ENCODE peak calls at places on chromosomes 11 and 22, in ten cellular contexts. A is GM04503; L is stimulated activated CD8-positive, alpha-beta memory T cell treated with anti-CD3 and anti-CD28 coated beads, Interleukin-15, amount 100 ng/mL, for 1 hour; I is KG1; Z is activated CD4-positive, alpha-beta T cell treated with anti-CD3 and anti-CD28 coated beads, Interleukin-2, amount 10 ng/mL, durations not matched to agents 7 days and 5 days; Y is left ventricle myocardium inferior; P is GDM1; H is astrocyte of the spinal cord; W is T-helper 9 cell; C is kidney glomerular epithelial cell. T is an unnamed sample.
A peak's percentile ranks its signal among the peaks of the same experiment; 100 is the strongest.

GRCh38 chr11:75233688-75234295 is 6.8 kb upstream of the TPBGL start:
- DNase-seq in L (no peak), A (no peak), Y (no peak), W (no peak), P (no peak), H (peak; percentile 47), Z (peak; percentile 63), I (peak; percentile 46), C (peak; percentile 71), T (peak; percentile 61)

GRCh38 chr11:3845670-3846069 is 4.9 kb upstream of the RHOG start:
- DNase-seq in W (no peak), H (no peak), C (no peak), Z (no peak), L (no peak), A (no peak), Y (no peak), P (no peak), I (no peak), T (no peak)

GRCh38 chr11:118980191-118980881 is 8.8 kb downstream of the FOXR1 start:
- DNase-seq in I (no peak), P (no peak), Z (no peak), W (no peak), L (no peak), C (no peak), Y (peak; percentile 31), A (no peak), H (no peak), T (no peak)

GRCh38 chr11:2566223-2567025 is 121.6 kb downstream of the KCNQ1 start:
- DNase-seq in C (no peak), P (no peak), Y (peak; percentile 13), A (no peak), Z (no peak), I (no peak), W (no peak), H (no peak), L (no peak), T (no peak)

GRCh38 chr11:10581481-10582019 is 13.1 kb upstream of the LYVE1 start:
- DNase-seq in Z (no peak), C (no peak), H (no peak), A (no peak), P (peak; percentile 92), I (peak; percentile 71), W (no peak), L (no peak), Y (peak; percentile 35), T (no peak)

GRCh38 chr11:13289081-13289480 is 11.5 kb downstream of the BMAL1 start:
- DNase-seq in L (no peak), Y (no peak), H (peak; percentile 31), P (no peak), W (no peak), C (no peak), I (no peak), Z (no peak), A (no peak), T (peak; percentile 17)

GRCh38 chr22:28920757-28921584 is 37.6 kb downstream of the ZNRF3 start:
- DNase-seq in H (no peak), A (no peak), W (no peak), L (no peak), Z (no peak), I (no peak), C (no peak), Y (no peak), P (no peak), T (no peak)

GRCh38 chr22:29003975-29004646 is 57.5 kb downstream of the C22orf31 start:
- DNase-seq in I (no peak), Z (no peak), H (no peak), Y (no peak), P (no peak), W (no peak), A (no peak), C (no peak), L (no peak), T (no peak)

GRCh38 chr11:47216141-47216798 is 1.5 kb downstream of the DDB2 start:
- DNase-seq in Y (no peak), W (peak; percentile 15), C (peak; percentile 88), P (no peak), Z (peak; percentile 61), A (peak; percentile 77), L (peak; percentile 27), I (peak; percentile 56), H (peak; percentile 88), T (peak; percentile 81)

GRCh38 chr22:50342651-50343540 is at the start of gene PPP6R2:
- DNase-seq in H (peak; percentile 56), Y (peak; percentile 85), I (peak; percentile 57), Z (peak; percentile 84), L (peak; percentile 77), W (peak; percentile 91), A (no peak), C (peak; percentile 36), P (peak; percentile 69), T (peak; percentile 47)

GRCh38 chr11:34458566-34458965 is 19.8 kb downstream of the CAT start:
- DNase-seq in A (no peak), H (no peak), P (no peak), Y (no peak), Z (no peak), I (no peak), W (no peak), L (no peak), C (no peak), T (no peak)

GRCh38 chr11:124751741-124752470 is at the start of gene VSIG2:
- DNase-seq in A (no peak), C (no peak), I (no peak), Z (no peak), P (no peak), H (no peak), Y (no peak), L (no peak), W (no peak), T (no peak)

GRCh38 chr22:41311487-41311886 is 10.2 kb downstream of the ZC3H7B start:
- DNase-seq in W (no peak), Y (no peak), A (no peak), I (no peak), L (no peak), C (no peak), Z (no peak), H (no peak), P (no peak), T (no peak)

GRCh38 chr22:50190182-50190951 is 4.7 kb downstream of the TRABD start:
- DNase-seq in H (peak; percentile 55), P (peak; percentile 82), L (peak; percentile 47), Y (peak; percentile 84), I (peak; percentile 94), W (peak; percentile 69), A (no peak), C (peak; percentile 84), Z (peak; percentile 84), T (no peak)

GRCh38 chr22:49562685-49563249 is 264.9 kb downstream of the BRD1 start:
- DNase-seq in I (no peak), Z (no peak), H (no peak), A (no peak), P (no peak), L (no peak), C (no peak), Y (no peak), W (no peak), T (no peak)

GRCh38 chr11:8287297-8288070 is 23.8 kb upstream of the LMO1 start:
- DNase-seq in C (no peak), Z (no peak), W (no peak), A (no peak), Y (no peak), H (no peak), L (no peak), I (no peak), P (no peak), T (no peak)

GRCh38 chr11:72141066-72141465 is 5.5 kb downstream of the FOLR3 start:
- DNase-seq in I (no peak), Z (peak; percentile 22), H (peak; percentile 91), L (no peak), C (peak; percentile 55), A (peak; percentile 92), W (no peak), Y (no peak), P (peak; percentile 11), T (peak; percentile 83)

GRCh38 chr11:74559934-74560309 is 32.5 kb upstream of the POLD3 start:
- DNase-seq in W (no peak), I (no peak), H (no peak), Y (no peak), Z (no peak), P (no peak), A (no peak), C (peak; percentile 39), L (no peak), T (no peak)

GRCh38 chr11:123742334-123742733 is 874 bp upstream of the ZNF202 start:
- DNase-seq in Y (no peak), H (no peak), C (no peak), P (no peak), L (no peak), Z (no peak), I (no peak), W (no peak), A (no peak), T (no peak)

GRCh38 chr11:81870815-81871214 is 862.8 kb downstream of the FAM181B start:
- DNase-seq in H (no peak), C (no peak), L (no peak), A (no peak), P (no peak), Z (no peak), W (no peak), I (no peak), Y (no peak), T (no peak)

GRCh38 chr11:84437129-84438123 is 1151.3 kb upstream of the CCDC90B start:
- DNase-seq in Y (no peak), I (no peak), H (no peak), W (no peak), C (peak; percentile 4), Z (no peak), P (no peak), A (no peak), L (no peak), T (no peak)

GRCh38 chr11:8962827-8963226 is 1.4 kb downstream of the TMEM9B start:
- DNase-seq in Z (no peak), C (no peak), A (no peak), H (no peak), I (no peak), W (no peak), L (no peak), Y (no peak), P (no peak), T (no peak)

GRCh38 chr11:111570796-111571195 is 30.3 kb downstream of the LAYN start:
- DNase-seq in L (no peak), W (no peak), H (no peak), A (no peak), P (no peak), I (no peak), C (peak; percentile 23), Z (no peak), Y (no peak), T (no peak)

GRCh38 chr11:108733479-108734116 is 68.7 kb downstream of the DDX10 start:
- DNase-seq in H (peak; percentile 76), W (no peak), Y (no peak), P (no peak), L (no peak), I (no peak), C (no peak), Z (peak; percentile 9), A (no peak), T (peak; percentile 62)

GRCh38 chr22:42777126-42777525 is 56.5 kb upstream of the A4GALT start:
- DNase-seq in A (no peak), L (no peak), I (no peak), W (no peak), Y (no peak), H (no peak), Z (no peak), C (no peak), P (no peak), T (no peak)

GRCh38 chr11:130198964-130199363 is 39.4 kb downstream of the ST14 start:
- DNase-seq in W (no peak), Z (no peak), P (no peak), H (no peak), L (no peak), A (no peak), I (no peak), Y (no peak), C (no peak), T (no peak)

GRCh38 chr22:50310209-50310722 is 2.8 kb upstream of the PLXNB2 start:
- DNase-seq in W (no peak), A (no peak), C (no peak), L (no peak), P (no peak), Z (no peak), I (no peak), H (no peak), Y (no peak), T (no peak)

GRCh38 chr11:2114430-2115241 is 24.6 kb downstream of the IGF2 start:
- DNase-seq in A (no peak), L (no peak), C (no peak), W (no peak), Y (no peak), Z (no peak), H (no peak), I (no peak), P (no peak), T (no peak)